ENCODE peak calls at places on chromosomes 1 and 21, in four cellular contexts. One of them, this sample, is unnamed. For H3K9me3 and H3K4me1, the result is how much of the 10 kb centered on the place peaks cover.

GRCh38 chr1:31663622-31664452 is 19.2 kb upstream of the PEF1 start:
- DNase-seq in transverse colon: peak
- DNase-seq in HepG2: peak
- DNase-seq in stomach: peak
- DNase-seq in this sample: no peak

GRCh38 chr1:151756291-151756690 is 7.0 kb downstream of the MRPL9 start:
- DNase-seq in transverse colon: no peak
- DNase-seq in HepG2: no peak
- DNase-seq in stomach: no peak
- DNase-seq in this sample: no peak

GRCh38 chr1:5939268-5940060 is 52.8 kb downstream of the NPHP4 start:
- DNase-seq in transverse colon: no peak
- DNase-seq in HepG2: no peak
- DNase-seq in stomach: peak
- DNase-seq in this sample: no peak

GRCh38 chr1:203057831-203058673 is 27.8 kb downstream of the MYOG start:
- DNase-seq in transverse colon: no peak
- DNase-seq in HepG2: no peak
- DNase-seq in stomach: no peak
- DNase-seq in this sample: no peak

GRCh38 chr1:224175615-224176014 is 7.4 kb upstream of the DEGS1 start:
- DNase-seq in transverse colon: no peak
- DNase-seq in HepG2: no peak
- DNase-seq in stomach: no peak
- DNase-seq in this sample: no peak

GRCh38 chr1:206467915-206468314 is 2.4 kb upstream of the IKBKE start:
- DNase-seq in transverse colon: peak
- DNase-seq in HepG2: no peak
- DNase-seq in stomach: peak
- DNase-seq in this sample: no peak

GRCh38 chr1:67888208-67888607 is 54.9 kb upstream of the GNG12 start:
- DNase-seq in transverse colon: no peak
- DNase-seq in HepG2: no peak
- DNase-seq in stomach: no peak
- DNase-seq in this sample: no peak

GRCh38 chr1:185244015-185244747 is 72.9 kb downstream of the IVNS1ABP start:
- DNase-seq in transverse colon: no peak
- DNase-seq in HepG2: no peak
- DNase-seq in stomach: no peak
- DNase-seq in this sample: no peak

GRCh38 chr1:247576514-247576913 is 11.6 kb upstream of the OR2G2 start:
- DNase-seq in transverse colon: no peak
- DNase-seq in HepG2: peak
- DNase-seq in stomach: no peak
- DNase-seq in this sample: no peak

GRCh38 chr1:48936436-48936835 is 159.7 kb upstream of the BEND5 start:
- DNase-seq in transverse colon: no peak
- DNase-seq in HepG2: no peak
- DNase-seq in stomach: no peak
- DNase-seq in this sample: no peak
- H3K9me3 ChIP-seq in transverse colon: under half
- H3K9me3 ChIP-seq in HepG2: half or more
- H3K9me3 ChIP-seq in stomach: under half
- H3K9me3 ChIP-seq in this sample: under half

DNA sequence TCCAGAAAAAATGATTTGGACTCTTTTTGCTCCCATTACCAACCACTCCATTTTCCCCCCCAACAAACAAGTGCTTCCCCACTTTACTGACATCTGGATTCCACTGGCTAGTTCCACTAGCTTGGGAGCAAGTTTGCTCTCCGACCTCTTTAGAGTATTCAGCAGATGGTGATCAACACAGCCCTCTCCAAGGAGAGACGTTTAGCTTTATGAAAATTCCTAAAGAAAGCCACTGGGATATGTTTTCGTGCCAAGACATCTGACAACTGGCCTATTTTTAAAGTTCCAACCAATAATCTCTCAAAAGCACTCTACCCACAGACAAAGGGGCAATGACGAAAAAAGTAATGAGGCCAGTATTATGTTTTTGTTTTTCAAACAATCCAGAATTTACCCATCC is 50.2 kb downstream of the ITPKB start:
- DNase-seq in transverse colon: no peak
- DNase-seq in HepG2: no peak
- DNase-seq in stomach: no peak
- DNase-seq in this sample: no peak
- H3K4me1 ChIP-seq in transverse colon: half or more
- H3K4me1 ChIP-seq in HepG2: under half
- H3K4me1 ChIP-seq in stomach: under half
- H3K4me1 ChIP-seq in this sample: half or more

DNA sequence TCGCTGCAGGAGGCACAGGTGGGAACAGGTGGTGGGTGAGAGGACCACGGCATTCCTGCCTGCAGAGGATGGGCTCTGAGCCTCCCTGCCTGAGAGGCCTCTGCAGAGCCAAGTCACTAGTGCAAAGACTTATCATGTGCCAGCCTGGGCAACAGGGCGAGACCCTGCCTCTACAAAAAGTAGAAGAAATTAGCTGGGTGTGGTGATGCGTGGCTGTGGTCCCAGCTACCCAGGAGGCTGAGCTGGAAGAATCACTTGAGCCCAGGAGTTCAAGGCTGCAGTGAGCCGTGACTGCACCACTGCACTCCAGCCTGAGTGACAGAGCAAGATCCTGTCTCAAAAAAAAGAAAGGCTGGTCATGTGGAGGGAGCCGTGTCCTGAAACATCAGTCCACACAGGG is 46.4 kb downstream of the PKNOX1 start:
- DNase-seq in transverse colon: no peak
- DNase-seq in HepG2: no peak
- DNase-seq in stomach: no peak
- DNase-seq in this sample: no peak
- TF ChIP-seq EP300 in transverse colon: no peak
- TF ChIP-seq EP300 in HepG2: no peak
- TF ChIP-seq EP300 in stomach: no peak
- TF ChIP-seq EP300 in this sample: no peak

GRCh38 chr1:49576327-49576901 is 447.3 kb downstream of the AGBL4 start:
- DNase-seq in transverse colon: no peak
- DNase-seq in HepG2: no peak
- DNase-seq in stomach: no peak
- DNase-seq in this sample: no peak
- H3K9me3 ChIP-seq in transverse colon: under half
- H3K9me3 ChIP-seq in HepG2: half or more
- H3K9me3 ChIP-seq in stomach: half or more
- H3K9me3 ChIP-seq in this sample: under half

DNA sequence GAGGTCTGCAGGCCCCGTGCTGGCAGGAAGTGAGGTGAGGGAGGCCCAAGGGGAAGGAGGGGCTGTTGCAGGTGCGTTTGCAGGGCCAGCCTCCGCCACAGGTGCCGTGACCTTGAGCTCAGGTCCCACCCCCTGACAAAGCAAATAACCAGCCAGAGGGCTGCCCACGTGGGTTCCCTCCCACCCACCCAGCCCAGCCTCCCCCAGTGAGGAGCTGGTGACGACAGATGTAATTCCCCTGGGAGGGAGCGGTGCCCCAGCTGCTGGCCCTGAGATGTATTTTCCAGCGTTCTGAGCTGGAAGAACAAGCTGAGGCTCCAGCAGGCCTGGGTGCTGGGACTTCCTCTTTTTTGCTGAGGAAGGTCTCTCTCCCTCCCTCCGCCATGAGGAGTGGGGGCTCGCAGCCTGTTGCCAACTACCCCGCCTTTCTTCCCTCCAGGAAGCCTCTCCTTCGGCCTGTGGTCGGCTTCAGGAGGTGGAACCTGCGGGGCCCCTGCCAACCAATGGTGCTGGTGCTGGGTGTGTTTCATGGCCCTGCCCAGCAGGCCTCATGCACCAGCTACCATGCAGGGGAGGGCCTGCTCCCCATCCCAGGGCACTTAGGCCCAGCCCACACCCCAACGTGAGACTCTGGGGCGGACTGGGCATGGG is 153.2 kb downstream of the PRDM16 start:
- DNase-seq in transverse colon: peak
- DNase-seq in HepG2: peak
- DNase-seq in stomach: peak
- DNase-seq in this sample: no peak
- H3K4me1 ChIP-seq in transverse colon: under half
- H3K4me1 ChIP-seq in HepG2: half or more
- H3K4me1 ChIP-seq in stomach: half or more
- H3K4me1 ChIP-seq in this sample: under half

GRCh38 chr1:204888294-204888693 is 17.6 kb downstream of the NFASC start:
- DNase-seq in transverse colon: no peak
- DNase-seq in HepG2: no peak
- DNase-seq in stomach: no peak
- DNase-seq in this sample: no peak

GRCh38 chr1:204887846-204888245 is 17.2 kb downstream of the NFASC start:
- DNase-seq in transverse colon: no peak
- DNase-seq in HepG2: no peak
- DNase-seq in stomach: no peak
- DNase-seq in this sample: no peak

GRCh38 chr1:204883405-204883804 is 12.7 kb downstream of the NFASC start:
- DNase-seq in transverse colon: no peak
- DNase-seq in HepG2: no peak
- DNase-seq in stomach: no peak
- DNase-seq in this sample: no peak

GRCh38 chr1:204885288-204885711 is 14.6 kb downstream of the NFASC start:
- DNase-seq in transverse colon: peak
- DNase-seq in HepG2: peak
- DNase-seq in stomach: no peak
- DNase-seq in this sample: no peak

GRCh38 chr1:204885790-204886189 is 15.1 kb downstream of the NFASC start:
- DNase-seq in transverse colon: no peak
- DNase-seq in HepG2: no peak
- DNase-seq in stomach: no peak
- DNase-seq in this sample: no peak
- TF ChIP-seq EP300 in transverse colon: no peak
- TF ChIP-seq EP300 in HepG2: no peak
- TF ChIP-seq EP300 in stomach: no peak
- TF ChIP-seq EP300 in this sample: peak